ENCODE peak calls at places on chromosomes 6 and 20, in ten cellular contexts. M is mammary epithelial cell, Z is neuronal stem cell, I is HCT116, F is colonic mucosa, U is H9, S is GM23248, N is IMR-90, T is fibroblast of lung, D is Karpas-422. X is an unnamed sample.

GRCh38 chr20:17863577-17864292 is 104.9 kb downstream of the SNX5 start:
- DNase-seq in I (no peak), T (peak; percentile 84), M (no peak), F (peak; percentile 94), N (peak; percentile 52), D (no peak), U (no peak), S (peak; percentile 17), Z (no peak), X (no peak)

GRCh38 chr6:4801491-4802118 is 25.4 kb downstream of the CDYL start:
- DNase-seq in D (no peak), Z (no peak), M (no peak), I (no peak), T (no peak), F (no peak), N (no peak), S (no peak), U (no peak), X (no peak)

GRCh38 chr20:11986954-11987353 is 69.3 kb downstream of the BTBD3 start:
- DNase-seq in T (no peak), S (no peak), F (no peak), D (no peak), U (no peak), I (no peak), M (no peak), N (no peak), Z (no peak), X (no peak)

GRCh38 chr6:118968416-118968815 is 33.5 kb upstream of the MCM9 start:
- DNase-seq in T (peak; percentile 61), F (no peak), M (peak; percentile 4), Z (no peak), N (peak; percentile 1), I (peak; percentile 12), S (peak; percentile 38), U (no peak), D (peak; percentile 71), X (peak; percentile 53)

GRCh38 chr6:161143663-161144430 is 130.0 kb downstream of the AGPAT4 start:
- DNase-seq in D (no peak), Z (no peak), N (no peak), T (no peak), I (no peak), F (peak; percentile 1), U (peak; percentile 8), M (no peak), S (no peak), X (no peak)

GRCh38 chr20:14477125-14477524 is 139.7 kb upstream of the FLRT3 start:
- DNase-seq in U (no peak), T (peak; percentile 82), N (peak; percentile 73), I (no peak), M (peak; percentile 73), S (peak; percentile 92), F (no peak), Z (no peak), D (no peak), X (peak; percentile 75)

GRCh38 chr6:11096109-11096508 is 2.5 kb downstream of the SMIM13 start:
- DNase-seq in U (peak; percentile 58), Z (no peak), T (peak; percentile 70), S (peak; percentile 41), N (peak; percentile 80), M (peak; percentile 65), I (peak; percentile 54), F (peak; percentile 42), D (peak; percentile 53), X (peak; percentile 63)

GRCh38 chr20:48600470-48600945 is 227.3 kb downstream of the PREX1 start:
- DNase-seq in I (no peak), D (no peak), F (no peak), N (no peak), S (no peak), U (no peak), M (no peak), T (no peak), Z (no peak), X (no peak)

GRCh38 chr6:43874814-43875590 is 105.0 kb downstream of the VEGFA start:
- DNase-seq in M (no peak), F (no peak), N (no peak), I (no peak), T (no peak), S (no peak), Z (no peak), U (no peak), D (no peak), X (no peak)

GRCh38 chr6:40930555-40930954 is 108.5 kb downstream of the UNC5CL start:
- DNase-seq in U (no peak), I (no peak), M (no peak), Z (no peak), F (peak; percentile 24), D (no peak), N (peak; percentile 20), T (peak; percentile 34), S (peak; percentile 45), X (no peak)

GRCh38 chr20:48052492-48052870 is 267.2 kb upstream of the SULF2 start:
- DNase-seq in N (no peak), F (no peak), T (no peak), Z (no peak), D (no peak), S (peak; percentile 6), M (peak; percentile 63), I (no peak), U (no peak), X (peak; percentile 78)

GRCh38 chr6:166757226-166758135 is 130.4 kb upstream of the RPS6KA2 start:
- DNase-seq in F (no peak), M (peak; percentile 58), D (peak; percentile 48), U (no peak), S (peak; percentile 75), I (no peak), Z (no peak), T (peak; percentile 65), N (peak; percentile 59), X (peak; percentile 62)

GRCh38 chr20:47118641-47119040 is 224.0 kb downstream of the EYA2 start:
- DNase-seq in U (no peak), S (no peak), N (peak; percentile 28), F (no peak), T (no peak), M (no peak), Z (no peak), D (no peak), I (no peak), X (peak; percentile 21)

GRCh38 chr6:47278545-47278944 is 31.2 kb downstream of the TNFRSF21 start:
- DNase-seq in N (peak; percentile 60), I (no peak), T (peak; percentile 89), S (peak; percentile 29), U (no peak), M (no peak), D (no peak), Z (no peak), F (no peak), X (peak; percentile 76)

GRCh38 chr6:25882066-25882496 is 8.0 kb upstream of the SLC17A3 start:
- DNase-seq in U (peak; percentile 85), I (no peak), T (no peak), S (no peak), Z (peak; percentile 21), F (peak; percentile 16), D (peak; percentile 42), N (no peak), M (no peak), X (no peak)

DNA sequence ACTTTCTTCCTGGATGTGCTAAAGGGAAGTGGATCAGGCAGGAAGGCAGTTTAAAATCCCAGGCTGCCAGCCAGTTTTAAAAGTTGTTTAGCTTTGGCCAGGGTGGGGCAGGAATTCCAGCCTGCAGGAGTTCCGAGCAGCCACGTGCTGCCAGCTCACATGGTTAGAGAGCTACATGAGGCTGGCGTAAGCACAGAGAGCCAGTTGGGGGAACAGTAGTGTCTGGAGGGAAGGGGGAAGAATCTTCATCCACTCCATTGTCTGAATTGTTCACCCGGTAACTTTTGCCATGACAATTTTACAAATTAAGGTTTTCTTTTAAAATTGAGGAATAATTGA is 12.0 kb downstream of the CDC25B start:
- DNase-seq in N (peak; percentile 92), Z (no peak), D (no peak), T (peak; percentile 98), M (peak; percentile 78), I (peak; percentile 80), U (no peak), S (peak; percentile 95), F (peak; percentile 95), X (peak; percentile 92)
- H3K4me1 ChIP-seq in N (peaks cover 33% of the 10 kb centered on the region), Z (peaks cover 6% of the 10 kb centered on the region), D (no peaks in the 10 kb centered on the region), T (peaks cover 50% of the 10 kb centered on the region), M (peaks cover 69% of the 10 kb centered on the region), I (peaks cover 66% of the 10 kb centered on the region), U (peaks cover 3% of the 10 kb centered on the region), S (peaks cover 55% of the 10 kb centered on the region), F (peaks cover 34% of the 10 kb centered on the region), X (peaks cover 58% of the 10 kb centered on the region)

DNA sequence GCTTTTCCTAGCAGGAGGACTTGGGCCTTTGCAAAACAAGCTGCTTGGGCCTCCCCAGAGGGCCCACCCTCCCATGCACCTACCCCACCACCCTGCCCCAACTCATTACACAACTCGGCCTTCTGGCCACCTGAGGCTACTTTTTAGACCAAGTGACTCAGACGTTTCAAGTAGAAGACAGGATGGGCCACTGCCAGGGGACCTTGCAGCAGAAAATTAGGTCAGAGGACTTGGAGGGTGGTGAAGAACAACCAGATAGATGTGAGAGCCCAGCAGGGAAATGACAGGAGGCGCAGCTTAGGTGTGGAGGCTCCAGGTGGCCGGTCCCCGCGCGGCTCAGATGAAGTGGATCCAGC is 1.4 kb downstream of the PPP1R3D start:
- DNase-seq in I (no peak), U (no peak), N (peak; percentile 23), F (peak; percentile 23), Z (no peak), D (no peak), S (peak; percentile 82), T (no peak), M (peak; percentile 11), X (peak; percentile 34)
- H3K9ac ChIP-seq in I (no peak overlapping the region), U (no peak overlapping the region), N (peak overlapping the region; percentile 3), F (no peak overlapping the region), Z (no peak overlapping the region), D (no peak overlapping the region), S (peak overlapping the region; percentile 40), T (no peak overlapping the region), M (no peak overlapping the region), X (no peak overlapping the region)

DNA sequence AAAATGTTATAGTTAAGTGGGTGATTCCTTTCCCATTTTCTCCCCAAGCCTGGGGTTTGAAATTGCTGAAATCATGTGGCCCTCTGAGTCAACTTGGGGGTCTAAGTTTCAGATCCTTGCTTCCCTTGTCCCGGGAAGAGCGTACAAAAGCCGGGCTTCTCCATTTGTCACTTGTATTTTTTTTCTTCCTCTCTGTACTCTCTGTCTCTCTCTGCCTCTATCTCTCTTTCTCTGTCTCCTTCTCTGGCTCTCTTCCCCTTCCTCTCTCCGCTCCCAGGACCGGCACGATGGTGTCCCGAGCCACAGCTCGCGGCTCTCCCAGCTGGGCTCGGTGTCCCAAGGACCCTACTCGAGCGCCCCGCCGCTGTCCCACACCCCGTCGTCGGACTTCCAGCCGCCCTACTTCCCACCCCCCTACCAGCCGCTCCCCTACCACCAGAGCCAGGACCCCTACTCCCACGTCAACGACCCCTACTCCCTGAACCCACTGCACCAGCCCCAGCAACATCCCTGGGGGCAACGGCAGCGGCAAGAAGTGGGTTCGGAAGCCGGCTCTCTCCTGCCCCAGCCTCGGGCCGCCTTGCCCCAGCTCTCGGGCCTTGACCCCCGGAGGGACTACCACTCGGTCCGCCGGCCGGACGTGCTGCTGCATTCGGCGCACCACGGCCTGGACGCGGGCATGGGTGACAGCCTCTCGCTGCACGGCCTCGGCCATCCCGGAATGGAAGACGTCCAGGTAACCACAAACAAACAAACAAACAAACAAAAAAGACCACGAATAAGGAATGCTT is 4.7 kb downstream of the TFAP2B start:
- DNase-seq in N (no peak), S (no peak), T (no peak), Z (no peak), U (peak; percentile 46), F (no peak), M (no peak), I (no peak), D (no peak), X (no peak)
- H3K27me3 ChIP-seq in N (peaks cover 63% of the 10 kb centered on the region), S (peaks cover 93% of the 10 kb centered on the region), T (peaks cover 33% of the 10 kb centered on the region), Z (peaks cover 97% of the 10 kb centered on the region), U (peaks cover 91% of the 10 kb centered on the region), F (peaks cover 71% of the 10 kb centered on the region), M (peaks cover 86% of the 10 kb centered on the region), I (no peaks in the 10 kb centered on the region), D (no peaks in the 10 kb centered on the region), X (peaks cover 89% of the 10 kb centered on the region)

GRCh38 chr20:36469973-36470372 is 71.3 kb upstream of the MYL9 start:
- DNase-seq in I (no peak), M (no peak), T (no peak), S (no peak), N (no peak), U (no peak), Z (no peak), F (no peak), D (no peak), X (no peak)
- H3K4me1 ChIP-seq in I (peaks cover 59% of the 10 kb centered on the region), M (peaks cover 65% of the 10 kb centered on the region), T (peaks cover 68% of the 10 kb centered on the region), S (peaks cover 66% of the 10 kb centered on the region), N (peaks cover 59% of the 10 kb centered on the region), U (peaks cover 9% of the 10 kb centered on the region), Z (peaks cover 19% of the 10 kb centered on the region), F (peaks cover 50% of the 10 kb centered on the region), D (peaks cover 33% of the 10 kb centered on the region), X (peaks cover 65% of the 10 kb centered on the region)